ENCODE peak calls at places on chromosome X, in ten cellular contexts. K, Z, H, Y, I, D, F, S, A and G are unnamed samples.

GRCh38 chrX:154804957-154805695 is at the start of gene MPP1:
- DNase-seq in K (peak; percentile 85), Z (peak; percentile 78), H (peak; percentile 89), Y (no peak), I (no peak), D (peak; percentile 89), F (peak; percentile 85), S (peak; percentile 73), A (peak; percentile 75), G (no peak)

GRCh38 chrX:153672531-153673397 is 849 bp downstream of the PNCK start:
- DNase-seq in K (no peak), Z (no peak), H (no peak), Y (no peak), I (no peak), D (peak; percentile 68), F (no peak), S (peak; percentile 85), A (peak; percentile 9), G (no peak)

GRCh38 chrX:71542411-71542810 is 9.5 kb downstream of the OGT start:
- DNase-seq in K (no peak), Z (peak; percentile 43), H (no peak), Y (no peak), I (no peak), D (no peak), F (peak; percentile 67), S (no peak), A (no peak), G (no peak)

GRCh38 chrX:116490091-116490490 is 27.3 kb upstream of the CT83 start:
- DNase-seq in K (no peak), Z (no peak), H (no peak), Y (no peak), I (no peak), D (peak; percentile 1), F (peak; percentile 19), S (no peak), A (no peak), G (no peak)

GRCh38 chrX:101347859-101348451 is 587 bp downstream of the TIMM8A start:
- DNase-seq in K (no peak), Z (peak; percentile 45), H (no peak), Y (peak; percentile 43), I (no peak), D (peak; percentile 46), F (peak; percentile 59), S (peak; percentile 15), A (peak; percentile 14), G (no peak)

GRCh38 chrX:116436358-116436816 is at the start of gene SLC6A14:
- DNase-seq in K (no peak), Z (no peak), H (peak; percentile 23), Y (peak; percentile 49), I (no peak), D (no peak), F (no peak), S (no peak), A (no peak), G (no peak)

GRCh38 chrX:110671068-110671803 is 124.4 kb downstream of the CHRDL1 start:
- DNase-seq in K (no peak), Z (no peak), H (no peak), Y (no peak), I (no peak), D (no peak), F (peak; percentile 13), S (no peak), A (no peak), G (no peak)

GRCh38 chrX:53421772-53422090 is 723 bp downstream of the SMC1A start:
- DNase-seq in K (no peak), Z (no peak), H (no peak), Y (peak; percentile 19), I (no peak), D (no peak), F (no peak), S (peak; percentile 49), A (no peak), G (no peak)

GRCh38 chrX:31233941-31234496 is 162.2 kb upstream of the FTHL17 start:
- DNase-seq in K (no peak), Z (no peak), H (no peak), Y (no peak), I (no peak), D (no peak), F (no peak), S (no peak), A (no peak), G (no peak)

GRCh38 chrX:29940750-29941149 is 274.6 kb upstream of the MAGEB2 start:
- DNase-seq in K (no peak), Z (no peak), H (no peak), Y (no peak), I (no peak), D (no peak), F (no peak), S (no peak), A (no peak), G (no peak)

GRCh38 chrX:39677585-39677984 is 420.2 kb downstream of the BCOR start:
- DNase-seq in K (no peak), Z (no peak), H (no peak), Y (no peak), I (no peak), D (no peak), F (no peak), S (no peak), A (no peak), G (no peak)

GRCh38 chrX:134933248-134933647 is 57.5 kb upstream of the SMIM10 start:
- DNase-seq in K (no peak), Z (no peak), H (no peak), Y (no peak), I (no peak), D (no peak), F (peak; percentile 11), S (no peak), A (peak; percentile 34), G (no peak)

GRCh38 chrX:112759512-112759911 is 79.8 kb upstream of the LHFPL1 start:
- DNase-seq in K (no peak), Z (no peak), H (no peak), Y (no peak), I (no peak), D (no peak), F (no peak), S (no peak), A (no peak), G (no peak)

GRCh38 chrX:74291577-74291963 is 12.4 kb upstream of the ZCCHC13 start:
- DNase-seq in K (no peak), Z (no peak), H (no peak), Y (no peak), I (no peak), D (no peak), F (no peak), S (no peak), A (no peak), G (no peak)

GRCh38 chrX:46547857-46548256 is 2.6 kb upstream of the ZNF674 start:
- DNase-seq in K (no peak), Z (peak; percentile 72), H (no peak), Y (peak; percentile 27), I (peak; percentile 23), D (no peak), F (peak; percentile 78), S (no peak), A (no peak), G (no peak)

GRCh38 chrX:66672106-66672505 is 33.2 kb upstream of the EDA2R start:
- DNase-seq in K (no peak), Z (no peak), H (no peak), Y (no peak), I (no peak), D (no peak), F (peak; percentile 43), S (no peak), A (no peak), G (no peak)

GRCh38 chrX:107420571-107420970 is 28.9 kb upstream of the FRMPD3 start:
- DNase-seq in K (no peak), Z (no peak), H (no peak), Y (no peak), I (no peak), D (no peak), F (no peak), S (no peak), A (no peak), G (no peak)

GRCh38 chrX:19613645-19614323 is 98.5 kb upstream of the MAP3K15 start:
- DNase-seq in K (no peak), Z (peak; percentile 43), H (peak; percentile 53), Y (no peak), I (no peak), D (no peak), F (no peak), S (no peak), A (no peak), G (no peak)

GRCh38 chrX:132791725-132792124 is 166.7 kb downstream of the HS6ST2 start:
- DNase-seq in K (no peak), Z (no peak), H (no peak), Y (no peak), I (no peak), D (no peak), F (no peak), S (no peak), A (no peak), G (no peak)

DNA sequence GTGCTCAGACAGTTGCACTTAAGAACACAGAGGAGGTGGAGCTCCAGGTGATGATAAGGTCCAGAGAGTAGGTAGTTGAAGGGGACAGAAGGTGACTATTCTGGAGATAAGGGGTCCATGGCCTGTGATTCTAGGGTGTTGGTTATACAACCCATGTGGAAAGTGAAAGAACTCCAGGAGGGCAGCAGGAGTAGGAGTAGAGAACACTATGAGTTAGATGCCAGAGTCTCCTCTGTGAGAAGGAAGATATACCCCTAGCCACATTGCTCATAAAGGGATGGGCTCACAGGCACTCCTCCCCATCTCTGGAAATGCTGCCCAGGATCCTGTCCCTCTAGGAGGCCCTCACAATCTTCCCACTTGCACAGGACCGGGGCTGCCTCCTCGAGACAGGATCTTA is 9.2 kb downstream of the MAGED1 start:
- DNase-seq in K (no peak), Z (no peak), H (no peak), Y (no peak), I (no peak), D (no peak), F (no peak), S (no peak), A (no peak), G (no peak)
- H3K36me3 ChIP-seq in K (peaks cover 14% of the 10 kb centered on the region), Z (peaks cover 53% of the 10 kb centered on the region), H (no peaks in the 10 kb centered on the region), Y (peaks cover 4% of the 10 kb centered on the region), I (peaks cover 2% of the 10 kb centered on the region), D (peaks cover 40% of the 10 kb centered on the region), F (peaks cover 33% of the 10 kb centered on the region), S (no peaks in the 10 kb centered on the region), A (no peaks in the 10 kb centered on the region), G (no peaks in the 10 kb centered on the region)

GRCh38 chrX:48703228-48703627 is 6.7 kb downstream of the SUV39H1 start:
- DNase-seq in K (no peak), Z (no peak), H (no peak), Y (no peak), I (no peak), D (no peak), F (no peak), S (peak; percentile 48), A (no peak), G (no peak)
- H3K36me3 ChIP-seq in K (no peaks in the 10 kb centered on the region), Z (peaks cover 34% of the 10 kb centered on the region), H (peaks cover 3% of the 10 kb centered on the region), Y (peaks cover 6% of the 10 kb centered on the region), I (no peaks in the 10 kb centered on the region), D (no peaks in the 10 kb centered on the region), F (no peaks in the 10 kb centered on the region), S (no peaks in the 10 kb centered on the region), A (no peaks in the 10 kb centered on the region), G (no peaks in the 10 kb centered on the region)

GRCh38 chrX:11113731-11114130 is 2.6 kb downstream of the HCCS start:
- DNase-seq in K (no peak), Z (peak; percentile 32), H (no peak), Y (no peak), I (no peak), D (no peak), F (peak; percentile 45), S (no peak), A (no peak), G (no peak)
- H3K36me3 ChIP-seq in K (peaks cover 12% of the 10 kb centered on the region), Z (peaks cover 57% of the 10 kb centered on the region), H (no peaks in the 10 kb centered on the region), Y (peaks cover under 1% of the 10 kb centered on the region), I (peaks cover 7% of the 10 kb centered on the region), D (peaks cover 59% of the 10 kb centered on the region), F (peaks cover 17% of the 10 kb centered on the region), S (no peaks in the 10 kb centered on the region), A (no peaks in the 10 kb centered on the region), G (no peaks in the 10 kb centered on the region)

GRCh38 chrX:16743604-16744325 is 24.4 kb downstream of the SYAP1 start:
- DNase-seq in K (no peak), Z (peak; percentile 55), H (no peak), Y (no peak), I (no peak), D (no peak), F (peak; percentile 80), S (no peak), A (peak; percentile 49), G (no peak)
- H3K36me3 ChIP-seq in K (peaks cover 11% of the 10 kb centered on the region), Z (peaks cover 79% of the 10 kb centered on the region), H (no peaks in the 10 kb centered on the region), Y (peaks cover 2% of the 10 kb centered on the region), I (peaks cover 28% of the 10 kb centered on the region), D (peaks cover 54% of the 10 kb centered on the region), F (peaks cover 12% of the 10 kb centered on the region), S (no peaks in the 10 kb centered on the region), A (no peaks in the 10 kb centered on the region), G (peaks cover 4% of the 10 kb centered on the region)